ENCODE peak calls at places on chromosomes 11 and 22, in eight cellular contexts. One of them, this sample, is unnamed.

GRCh38 chr11:36750349-36750748 is 152.3 kb upstream of the RAG2 start:
- DNase-seq in CD4-positive, CD25-positive, alpha-beta regulatory T cell: no peak
- DNase-seq in aorta: no peak
- DNase-seq in left ventricle myocardium inferior: no peak
- DNase-seq in lung: no peak
- DNase-seq in neuronal stem cell: no peak
- DNase-seq in right lobe of liver: no peak
- DNase-seq in body of pancreas: peak; percentile 6
- DNase-seq in this sample: no peak

GRCh38 chr11:57514538-57515331 is 767 bp downstream of the SLC43A1 start:
- DNase-seq in CD4-positive, CD25-positive, alpha-beta regulatory T cell: peak; percentile 50
- DNase-seq in aorta: peak; percentile 89
- DNase-seq in left ventricle myocardium inferior: peak; percentile 69
- DNase-seq in lung: peak; percentile 62
- DNase-seq in neuronal stem cell: no peak
- DNase-seq in right lobe of liver: peak; percentile 88
- DNase-seq in body of pancreas: peak; percentile 88
- DNase-seq in this sample: peak; percentile 74

GRCh38 chr11:111911563-111912401 is at the start of gene CRYAB:
- DNase-seq in CD4-positive, CD25-positive, alpha-beta regulatory T cell: no peak
- DNase-seq in aorta: peak; percentile 95
- DNase-seq in left ventricle myocardium inferior: peak; percentile 89
- DNase-seq in lung: peak; percentile 67
- DNase-seq in neuronal stem cell: no peak
- DNase-seq in right lobe of liver: no peak
- DNase-seq in body of pancreas: peak; percentile 71
- DNase-seq in this sample: peak; percentile 49

GRCh38 chr11:77403228-77403627 is 70.7 kb downstream of the PAK1 start:
- DNase-seq in CD4-positive, CD25-positive, alpha-beta regulatory T cell: no peak
- DNase-seq in aorta: no peak
- DNase-seq in left ventricle myocardium inferior: no peak
- DNase-seq in lung: no peak
- DNase-seq in neuronal stem cell: no peak
- DNase-seq in right lobe of liver: no peak
- DNase-seq in body of pancreas: no peak
- DNase-seq in this sample: no peak

GRCh38 chr11:16857186-16857585 is 118.7 kb downstream of the C11orf58 start:
- DNase-seq in CD4-positive, CD25-positive, alpha-beta regulatory T cell: no peak
- DNase-seq in aorta: no peak
- DNase-seq in left ventricle myocardium inferior: peak; percentile 48
- DNase-seq in lung: no peak
- DNase-seq in neuronal stem cell: no peak
- DNase-seq in right lobe of liver: no peak
- DNase-seq in body of pancreas: no peak
- DNase-seq in this sample: no peak

GRCh38 chr22:19173047-19174035 is 5.2 kb downstream of the SLC25A1 start:
- DNase-seq in CD4-positive, CD25-positive, alpha-beta regulatory T cell: no peak
- DNase-seq in aorta: peak; percentile 74
- DNase-seq in left ventricle myocardium inferior: no peak
- DNase-seq in lung: no peak
- DNase-seq in neuronal stem cell: no peak
- DNase-seq in right lobe of liver: no peak
- DNase-seq in body of pancreas: no peak
- DNase-seq in this sample: no peak

GRCh38 chr22:16922076-16922475 is 85.9 kb downstream of the GAB4 start:
- DNase-seq in CD4-positive, CD25-positive, alpha-beta regulatory T cell: no peak
- DNase-seq in aorta: no peak
- DNase-seq in left ventricle myocardium inferior: no peak
- DNase-seq in lung: no peak
- DNase-seq in neuronal stem cell: no peak
- DNase-seq in right lobe of liver: no peak
- DNase-seq in body of pancreas: no peak
- DNase-seq in this sample: no peak

GRCh38 chr11:10634407-10634806 is 59.1 kb downstream of the IRAG1 start:
- DNase-seq in CD4-positive, CD25-positive, alpha-beta regulatory T cell: no peak
- DNase-seq in aorta: no peak
- DNase-seq in left ventricle myocardium inferior: no peak
- DNase-seq in lung: no peak
- DNase-seq in neuronal stem cell: no peak
- DNase-seq in right lobe of liver: no peak
- DNase-seq in body of pancreas: no peak
- DNase-seq in this sample: no peak

GRCh38 chr11:34239465-34240149 is 118.2 kb downstream of the ABTB2 start:
- DNase-seq in CD4-positive, CD25-positive, alpha-beta regulatory T cell: no peak
- DNase-seq in aorta: no peak
- DNase-seq in left ventricle myocardium inferior: no peak
- DNase-seq in lung: no peak
- DNase-seq in neuronal stem cell: no peak
- DNase-seq in right lobe of liver: no peak
- DNase-seq in body of pancreas: no peak
- DNase-seq in this sample: no peak

GRCh38 chr11:131428853-131429252 is 58.4 kb downstream of the NTM start:
- DNase-seq in CD4-positive, CD25-positive, alpha-beta regulatory T cell: no peak
- DNase-seq in aorta: no peak
- DNase-seq in left ventricle myocardium inferior: no peak
- DNase-seq in lung: no peak
- DNase-seq in neuronal stem cell: no peak
- DNase-seq in right lobe of liver: no peak
- DNase-seq in body of pancreas: no peak
- DNase-seq in this sample: no peak

GRCh38 chr22:25085156-25085555 is 114.5 kb upstream of the CRYBB3 start:
- DNase-seq in CD4-positive, CD25-positive, alpha-beta regulatory T cell: no peak
- DNase-seq in aorta: no peak
- DNase-seq in left ventricle myocardium inferior: no peak
- DNase-seq in lung: no peak
- DNase-seq in neuronal stem cell: no peak
- DNase-seq in right lobe of liver: no peak
- DNase-seq in body of pancreas: no peak
- DNase-seq in this sample: no peak

GRCh38 chr22:25084405-25085107 is 115.1 kb upstream of the CRYBB3 start:
- DNase-seq in CD4-positive, CD25-positive, alpha-beta regulatory T cell: no peak
- DNase-seq in aorta: no peak
- DNase-seq in left ventricle myocardium inferior: no peak
- DNase-seq in lung: no peak
- DNase-seq in neuronal stem cell: no peak
- DNase-seq in right lobe of liver: no peak
- DNase-seq in body of pancreas: no peak
- DNase-seq in this sample: no peak

GRCh38 chr22:25082096-25082495 is 117.6 kb upstream of the CRYBB3 start:
- DNase-seq in CD4-positive, CD25-positive, alpha-beta regulatory T cell: no peak
- DNase-seq in aorta: no peak
- DNase-seq in left ventricle myocardium inferior: no peak
- DNase-seq in lung: no peak
- DNase-seq in neuronal stem cell: no peak
- DNase-seq in right lobe of liver: no peak
- DNase-seq in body of pancreas: no peak
- DNase-seq in this sample: no peak

GRCh38 chr22:25081409-25081824 is 118.2 kb upstream of the CRYBB3 start:
- DNase-seq in CD4-positive, CD25-positive, alpha-beta regulatory T cell: peak; percentile 27
- DNase-seq in aorta: no peak
- DNase-seq in left ventricle myocardium inferior: no peak
- DNase-seq in lung: no peak
- DNase-seq in neuronal stem cell: no peak
- DNase-seq in right lobe of liver: no peak
- DNase-seq in body of pancreas: peak; percentile 58
- DNase-seq in this sample: no peak

GRCh38 chr22:25083414-25084166 is 116.1 kb upstream of the CRYBB3 start:
- DNase-seq in CD4-positive, CD25-positive, alpha-beta regulatory T cell: no peak
- DNase-seq in aorta: no peak
- DNase-seq in left ventricle myocardium inferior: no peak
- DNase-seq in lung: no peak
- DNase-seq in neuronal stem cell: no peak
- DNase-seq in right lobe of liver: no peak
- DNase-seq in body of pancreas: peak; percentile 42
- DNase-seq in this sample: no peak
- H3K27ac ChIP-seq in CD4-positive, CD25-positive, alpha-beta regulatory T cell: no peak overlapping the region
- H3K27ac ChIP-seq in aorta: peak overlapping the region; percentile 14
- H3K27ac ChIP-seq in left ventricle myocardium inferior: no peak overlapping the region
- H3K27ac ChIP-seq in lung: no peak overlapping the region
- H3K27ac ChIP-seq in neuronal stem cell: no peak overlapping the region
- H3K27ac ChIP-seq in right lobe of liver: no peak overlapping the region
- H3K27ac ChIP-seq in body of pancreas: no peak overlapping the region
- H3K27ac ChIP-seq in this sample: no peak overlapping the region

DNA sequence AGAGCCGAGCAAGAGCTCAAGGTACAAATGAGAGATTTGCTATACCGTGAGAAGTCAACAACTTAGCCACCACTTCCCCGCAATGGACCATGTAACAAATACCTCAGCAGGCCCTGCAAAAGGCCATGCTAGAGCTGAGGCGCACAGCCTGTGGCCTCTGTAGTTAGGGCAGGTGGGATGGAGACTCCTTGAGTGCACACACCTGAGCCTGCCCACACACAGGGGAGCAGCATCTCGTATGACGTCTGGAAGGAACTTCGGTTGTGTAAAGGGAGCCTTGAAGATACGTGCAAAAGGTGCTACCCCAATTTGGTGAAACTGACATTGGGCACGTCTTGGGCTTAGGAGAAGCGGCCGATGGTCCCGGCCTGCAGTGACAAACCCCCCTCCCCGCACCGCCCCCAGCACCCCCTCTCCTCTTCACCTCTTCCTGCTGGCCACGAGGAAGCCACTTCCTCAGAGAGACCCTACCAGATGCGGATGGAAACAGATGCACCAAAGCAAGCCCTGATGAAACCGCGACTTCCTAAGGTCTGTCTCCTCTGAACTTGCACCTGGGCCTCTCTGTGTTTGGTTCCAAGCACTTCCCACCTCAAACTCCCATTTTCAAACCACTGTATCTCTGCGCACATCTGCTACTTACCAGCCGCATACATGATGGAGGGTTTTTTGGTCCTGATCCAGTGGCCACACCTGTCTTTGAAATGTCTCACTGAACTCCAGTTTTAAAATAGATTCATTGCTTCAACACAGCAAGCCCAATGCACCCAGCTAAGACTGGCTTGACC is 10.6 kb downstream of the CDPF1 start:
- DNase-seq in CD4-positive, CD25-positive, alpha-beta regulatory T cell: no peak
- DNase-seq in aorta: no peak
- DNase-seq in left ventricle myocardium inferior: no peak
- DNase-seq in lung: no peak
- DNase-seq in neuronal stem cell: no peak
- DNase-seq in right lobe of liver: no peak
- DNase-seq in body of pancreas: no peak
- DNase-seq in this sample: no peak
- H3K4me1 ChIP-seq in CD4-positive, CD25-positive, alpha-beta regulatory T cell: peaks cover 7% of the 10 kb centered on the region
- H3K4me1 ChIP-seq in aorta: no peaks in the 10 kb centered on the region
- H3K4me1 ChIP-seq in left ventricle myocardium inferior: peaks cover 77% of the 10 kb centered on the region
- H3K4me1 ChIP-seq in lung: no peaks in the 10 kb centered on the region
- H3K4me1 ChIP-seq in neuronal stem cell: no peaks in the 10 kb centered on the region
- H3K4me1 ChIP-seq in right lobe of liver: peaks cover 9% of the 10 kb centered on the region
- H3K4me1 ChIP-seq in body of pancreas: peaks cover 11% of the 10 kb centered on the region
- H3K4me1 ChIP-seq in this sample: no peaks in the 10 kb centered on the region

GRCh38 chr22:47191630-47192105 is 429.2 kb downstream of the TBC1D22A start:
- DNase-seq in CD4-positive, CD25-positive, alpha-beta regulatory T cell: no peak
- DNase-seq in aorta: no peak
- DNase-seq in left ventricle myocardium inferior: no peak
- DNase-seq in lung: no peak
- DNase-seq in neuronal stem cell: no peak
- DNase-seq in right lobe of liver: no peak
- DNase-seq in body of pancreas: no peak
- DNase-seq in this sample: no peak

GRCh38 chr22:47194476-47195155 is 432.2 kb downstream of the TBC1D22A start:
- DNase-seq in CD4-positive, CD25-positive, alpha-beta regulatory T cell: no peak
- DNase-seq in aorta: peak; percentile 26
- DNase-seq in left ventricle myocardium inferior: no peak
- DNase-seq in lung: no peak
- DNase-seq in neuronal stem cell: no peak
- DNase-seq in right lobe of liver: no peak
- DNase-seq in body of pancreas: no peak
- DNase-seq in this sample: no peak

GRCh38 chr22:47192106-47192650 is 429.7 kb downstream of the TBC1D22A start:
- DNase-seq in CD4-positive, CD25-positive, alpha-beta regulatory T cell: no peak
- DNase-seq in aorta: peak; percentile 68
- DNase-seq in left ventricle myocardium inferior: no peak
- DNase-seq in lung: no peak
- DNase-seq in neuronal stem cell: no peak
- DNase-seq in right lobe of liver: no peak
- DNase-seq in body of pancreas: peak; percentile 3
- DNase-seq in this sample: no peak

GRCh38 chr22:47193606-47194316 is 431.3 kb downstream of the TBC1D22A start:
- DNase-seq in CD4-positive, CD25-positive, alpha-beta regulatory T cell: no peak
- DNase-seq in aorta: peak; percentile 45
- DNase-seq in left ventricle myocardium inferior: no peak
- DNase-seq in lung: no peak
- DNase-seq in neuronal stem cell: no peak
- DNase-seq in right lobe of liver: no peak
- DNase-seq in body of pancreas: no peak
- DNase-seq in this sample: no peak

DNA sequence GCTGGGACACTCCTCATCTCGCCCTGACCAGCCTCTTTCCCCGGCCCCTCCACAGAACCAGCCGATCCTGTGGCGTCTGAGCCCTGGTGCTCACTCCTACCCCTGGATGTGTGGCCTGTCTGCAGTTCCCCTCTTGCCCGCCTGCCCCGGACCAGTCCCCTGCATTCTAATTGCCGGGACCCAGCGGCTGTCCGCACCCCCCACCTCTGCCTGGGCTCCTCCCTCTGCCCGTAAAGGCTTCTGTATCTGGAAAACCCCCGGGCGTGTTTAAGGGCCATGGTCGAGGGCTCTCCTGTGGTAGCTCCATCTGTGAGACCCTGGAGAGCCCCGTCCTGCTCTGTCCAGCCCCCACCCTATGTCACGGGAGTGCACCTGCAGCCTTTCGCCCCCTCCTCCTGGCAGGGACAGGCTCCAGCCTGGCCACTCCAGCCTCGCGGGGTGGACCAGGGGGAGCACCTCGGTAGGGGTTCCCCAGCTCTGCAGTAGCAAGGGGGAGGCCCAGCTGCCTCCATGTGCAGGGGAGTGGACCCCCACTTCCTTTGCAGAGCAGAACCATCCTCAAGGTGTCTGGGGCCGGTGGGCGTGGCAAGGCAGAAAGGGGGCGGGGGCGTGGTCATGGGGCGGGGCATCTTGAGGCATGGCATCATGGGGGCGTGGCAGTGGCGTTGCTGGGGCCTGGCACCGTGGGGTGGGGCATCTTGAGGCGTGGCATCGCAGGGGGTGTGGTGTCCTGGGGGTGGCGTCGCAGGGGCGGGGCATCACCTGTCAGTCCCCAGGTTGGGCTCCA is 430.4 kb downstream of the TBC1D22A start:
- DNase-seq in CD4-positive, CD25-positive, alpha-beta regulatory T cell: no peak
- DNase-seq in aorta: peak; percentile 67
- DNase-seq in left ventricle myocardium inferior: no peak
- DNase-seq in lung: no peak
- DNase-seq in neuronal stem cell: no peak
- DNase-seq in right lobe of liver: peak; percentile 17
- DNase-seq in body of pancreas: peak; percentile 8
- DNase-seq in this sample: no peak
- H3K9me3 ChIP-seq in CD4-positive, CD25-positive, alpha-beta regulatory T cell: no peaks in the 10 kb centered on the region
- H3K9me3 ChIP-seq in aorta: no peaks in the 10 kb centered on the region
- H3K9me3 ChIP-seq in left ventricle myocardium inferior: no peaks in the 10 kb centered on the region
- H3K9me3 ChIP-seq in lung: no peaks in the 10 kb centered on the region
- H3K9me3 ChIP-seq in neuronal stem cell: peaks cover 21% of the 10 kb centered on the region
- H3K9me3 ChIP-seq in right lobe of liver: no peaks in the 10 kb centered on the region
- H3K9me3 ChIP-seq in body of pancreas: no peaks in the 10 kb centered on the region
- H3K9me3 ChIP-seq in this sample: no peaks in the 10 kb centered on the region

DNA sequence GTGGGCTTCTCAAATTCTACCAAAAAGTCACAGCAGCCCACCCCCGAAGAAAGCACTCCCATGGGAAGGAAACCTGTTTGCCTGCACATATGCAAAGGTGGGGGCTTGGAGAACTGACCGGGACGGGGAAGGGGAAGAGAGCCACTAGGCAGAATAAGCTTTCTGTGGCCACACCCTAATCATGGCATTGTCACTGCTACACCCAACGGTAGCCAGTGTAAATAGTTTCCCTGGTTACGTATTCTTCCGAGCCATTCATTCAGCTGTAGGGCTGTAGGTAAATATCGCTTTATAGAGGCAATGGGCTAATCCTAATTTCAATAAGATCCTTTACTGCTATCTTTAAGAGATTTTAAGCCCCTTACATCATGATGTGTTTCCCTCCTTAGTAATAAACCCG is 61.7 kb downstream of the PRDM11 start:
- DNase-seq in CD4-positive, CD25-positive, alpha-beta regulatory T cell: no peak
- DNase-seq in aorta: no peak
- DNase-seq in left ventricle myocardium inferior: no peak
- DNase-seq in lung: no peak
- DNase-seq in neuronal stem cell: no peak
- DNase-seq in right lobe of liver: no peak
- DNase-seq in body of pancreas: no peak
- DNase-seq in this sample: no peak
- H3K27ac ChIP-seq in CD4-positive, CD25-positive, alpha-beta regulatory T cell: no peak overlapping the region
- H3K27ac ChIP-seq in aorta: peak overlapping the region; percentile 5
- H3K27ac ChIP-seq in left ventricle myocardium inferior: peak overlapping the region; percentile 94
- H3K27ac ChIP-seq in lung: no peak overlapping the region
- H3K27ac ChIP-seq in neuronal stem cell: no peak overlapping the region
- H3K27ac ChIP-seq in right lobe of liver: no peak overlapping the region
- H3K27ac ChIP-seq in body of pancreas: no peak overlapping the region
- H3K27ac ChIP-seq in this sample: no peak overlapping the region